ENCODE peak calls at places on chromosomes 6 and 20, in eight cellular contexts. One of them, this sample, is unnamed.

GRCh38 chr6:68635706-68636513 is 828 bp downstream of the ADGRB3 start:
- DNase-seq in HL-60: no peak
- DNase-seq in breast epithelium: no peak
- DNase-seq in ovary: no peak
- DNase-seq in fibroblast of lung: no peak
- DNase-seq in CD8-positive, alpha-beta T cell: no peak
- DNase-seq in lung: no peak
- DNase-seq in heart right ventricle: no peak
- DNase-seq in this sample: no peak

GRCh38 chr20:2761885-2762284 is 38.5 kb downstream of the CPXM1 start:
- DNase-seq in HL-60: no peak
- DNase-seq in breast epithelium: no peak
- DNase-seq in ovary: no peak
- DNase-seq in fibroblast of lung: no peak
- DNase-seq in CD8-positive, alpha-beta T cell: no peak
- DNase-seq in lung: no peak
- DNase-seq in heart right ventricle: no peak
- DNase-seq in this sample: no peak

GRCh38 chr20:25313608-25314007 is 65.7 kb downstream of the PYGB start:
- DNase-seq in HL-60: no peak
- DNase-seq in breast epithelium: no peak
- DNase-seq in ovary: no peak
- DNase-seq in fibroblast of lung: no peak
- DNase-seq in CD8-positive, alpha-beta T cell: no peak
- DNase-seq in lung: no peak
- DNase-seq in heart right ventricle: no peak
- DNase-seq in this sample: no peak

GRCh38 chr6:46730918-46731461 is 4.2 kb downstream of the PLA2G7 start:
- DNase-seq in HL-60: no peak
- DNase-seq in breast epithelium: no peak
- DNase-seq in ovary: no peak
- DNase-seq in fibroblast of lung: no peak
- DNase-seq in CD8-positive, alpha-beta T cell: no peak
- DNase-seq in lung: no peak
- DNase-seq in heart right ventricle: no peak
- DNase-seq in this sample: no peak

GRCh38 chr6:109336221-109336955 is 45.9 kb downstream of the CD164 start:
- DNase-seq in HL-60: no peak
- DNase-seq in breast epithelium: peak
- DNase-seq in ovary: no peak
- DNase-seq in fibroblast of lung: peak
- DNase-seq in CD8-positive, alpha-beta T cell: no peak
- DNase-seq in lung: peak
- DNase-seq in heart right ventricle: peak
- DNase-seq in this sample: peak

GRCh38 chr6:31970604-31971271 is 1.2 kb downstream of the DXO start:
- DNase-seq in HL-60: no peak
- DNase-seq in breast epithelium: no peak
- DNase-seq in ovary: no peak
- DNase-seq in fibroblast of lung: no peak
- DNase-seq in CD8-positive, alpha-beta T cell: no peak
- DNase-seq in lung: no peak
- DNase-seq in heart right ventricle: no peak
- DNase-seq in this sample: peak

GRCh38 chr20:45101333-45101850 is 465 bp upstream of the KCNS1 start:
- DNase-seq in HL-60: no peak
- DNase-seq in breast epithelium: peak
- DNase-seq in ovary: no peak
- DNase-seq in fibroblast of lung: no peak
- DNase-seq in CD8-positive, alpha-beta T cell: no peak
- DNase-seq in lung: no peak
- DNase-seq in heart right ventricle: no peak
- DNase-seq in this sample: no peak

GRCh38 chr6:25175216-25175615 is 104.0 kb upstream of the CARMIL1 start:
- DNase-seq in HL-60: no peak
- DNase-seq in breast epithelium: no peak
- DNase-seq in ovary: no peak
- DNase-seq in fibroblast of lung: peak
- DNase-seq in CD8-positive, alpha-beta T cell: no peak
- DNase-seq in lung: no peak
- DNase-seq in heart right ventricle: no peak
- DNase-seq in this sample: no peak

GRCh38 chr6:104540743-104541142 is 319.0 kb downstream of the HACE1 start:
- DNase-seq in HL-60: no peak
- DNase-seq in breast epithelium: no peak
- DNase-seq in ovary: no peak
- DNase-seq in fibroblast of lung: peak
- DNase-seq in CD8-positive, alpha-beta T cell: no peak
- DNase-seq in lung: no peak
- DNase-seq in heart right ventricle: no peak
- DNase-seq in this sample: no peak

GRCh38 chr6:81531869-81532561 is 220.5 kb downstream of the TENT5A start:
- DNase-seq in HL-60: no peak
- DNase-seq in breast epithelium: no peak
- DNase-seq in ovary: no peak
- DNase-seq in fibroblast of lung: peak
- DNase-seq in CD8-positive, alpha-beta T cell: no peak
- DNase-seq in lung: no peak
- DNase-seq in heart right ventricle: no peak
- DNase-seq in this sample: no peak

GRCh38 chr6:84685983-84686584 is 78.3 kb downstream of the TBX18 start:
- DNase-seq in HL-60: no peak
- DNase-seq in breast epithelium: no peak
- DNase-seq in ovary: no peak
- DNase-seq in fibroblast of lung: no peak
- DNase-seq in CD8-positive, alpha-beta T cell: no peak
- DNase-seq in lung: no peak
- DNase-seq in heart right ventricle: no peak
- DNase-seq in this sample: no peak

GRCh38 chr6:44576132-44576601 is 188.7 kb downstream of the CDC5L start:
- DNase-seq in HL-60: no peak
- DNase-seq in breast epithelium: no peak
- DNase-seq in ovary: no peak
- DNase-seq in fibroblast of lung: peak
- DNase-seq in CD8-positive, alpha-beta T cell: no peak
- DNase-seq in lung: no peak
- DNase-seq in heart right ventricle: no peak
- DNase-seq in this sample: peak

GRCh38 chr20:51460569-51461265 is 81.8 kb downstream of the NFATC2 start:
- DNase-seq in HL-60: peak
- DNase-seq in breast epithelium: no peak
- DNase-seq in ovary: no peak
- DNase-seq in fibroblast of lung: no peak
- DNase-seq in CD8-positive, alpha-beta T cell: no peak
- DNase-seq in lung: no peak
- DNase-seq in heart right ventricle: no peak
- DNase-seq in this sample: no peak

GRCh38 chr20:15604406-15604805 is 968.8 kb downstream of the KIF16B start:
- DNase-seq in HL-60: no peak
- DNase-seq in breast epithelium: no peak
- DNase-seq in ovary: no peak
- DNase-seq in fibroblast of lung: no peak
- DNase-seq in CD8-positive, alpha-beta T cell: no peak
- DNase-seq in lung: no peak
- DNase-seq in heart right ventricle: no peak
- DNase-seq in this sample: no peak

GRCh38 chr20:17511401-17511800 is 19.8 kb downstream of the BFSP1 start:
- DNase-seq in HL-60: no peak
- DNase-seq in breast epithelium: no peak
- DNase-seq in ovary: no peak
- DNase-seq in fibroblast of lung: no peak
- DNase-seq in CD8-positive, alpha-beta T cell: no peak
- DNase-seq in lung: no peak
- DNase-seq in heart right ventricle: no peak
- DNase-seq in this sample: no peak

GRCh38 chr6:154672086-154672485 is 61.1 kb upstream of the SCAF8 start:
- DNase-seq in HL-60: no peak
- DNase-seq in breast epithelium: no peak
- DNase-seq in ovary: no peak
- DNase-seq in fibroblast of lung: no peak
- DNase-seq in CD8-positive, alpha-beta T cell: no peak
- DNase-seq in lung: no peak
- DNase-seq in heart right ventricle: no peak
- DNase-seq in this sample: no peak

GRCh38 chr6:162706236-162706635 is 21.3 kb downstream of the PRKN start:
- DNase-seq in HL-60: no peak
- DNase-seq in breast epithelium: peak
- DNase-seq in ovary: peak
- DNase-seq in fibroblast of lung: peak
- DNase-seq in CD8-positive, alpha-beta T cell: no peak
- DNase-seq in lung: no peak
- DNase-seq in heart right ventricle: peak
- DNase-seq in this sample: peak

GRCh38 chr6:28220164-28221133 is 4.6 kb upstream of the ZSCAN9 start:
- DNase-seq in HL-60: no peak
- DNase-seq in breast epithelium: no peak
- DNase-seq in ovary: no peak
- DNase-seq in fibroblast of lung: peak
- DNase-seq in CD8-positive, alpha-beta T cell: no peak
- DNase-seq in lung: no peak
- DNase-seq in heart right ventricle: no peak
- DNase-seq in this sample: no peak

GRCh38 chr6:28218312-28219248 is 6.5 kb upstream of the ZSCAN9 start:
- DNase-seq in HL-60: peak
- DNase-seq in breast epithelium: no peak
- DNase-seq in ovary: peak
- DNase-seq in fibroblast of lung: peak
- DNase-seq in CD8-positive, alpha-beta T cell: peak
- DNase-seq in lung: peak
- DNase-seq in heart right ventricle: peak
- DNase-seq in this sample: peak

GRCh38 chr6:28215425-28215824 is 9.7 kb upstream of the ZSCAN9 start:
- DNase-seq in HL-60: no peak
- DNase-seq in breast epithelium: no peak
- DNase-seq in ovary: no peak
- DNase-seq in fibroblast of lung: no peak
- DNase-seq in CD8-positive, alpha-beta T cell: no peak
- DNase-seq in lung: no peak
- DNase-seq in heart right ventricle: no peak
- DNase-seq in this sample: no peak

GRCh38 chr6:28213213-28213523 is 11.9 kb upstream of the ZSCAN9 start:
- DNase-seq in HL-60: no peak
- DNase-seq in breast epithelium: no peak
- DNase-seq in ovary: no peak
- DNase-seq in fibroblast of lung: no peak
- DNase-seq in CD8-positive, alpha-beta T cell: no peak
- DNase-seq in lung: no peak
- DNase-seq in heart right ventricle: no peak
- DNase-seq in this sample: no peak

DNA sequence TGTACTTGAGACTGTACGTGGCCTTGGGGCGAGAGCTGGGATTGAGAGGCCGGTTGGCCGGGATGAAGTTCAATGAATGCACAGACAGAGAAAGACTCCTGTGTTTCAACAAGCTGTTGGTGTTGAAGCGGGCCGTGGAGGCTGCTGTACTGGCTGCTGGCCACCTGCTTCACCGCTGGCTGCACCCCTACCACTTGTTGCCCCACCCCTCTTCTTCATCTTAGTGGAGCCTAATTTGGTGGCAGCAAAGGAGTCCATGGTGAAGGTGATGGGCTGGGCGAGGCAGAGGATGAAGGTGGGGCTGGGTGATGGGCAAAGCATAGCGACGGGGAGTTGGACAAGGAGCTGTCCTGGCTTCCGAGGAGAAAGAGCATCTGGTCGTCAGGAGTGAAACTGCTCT is 7.2 kb upstream of the ZSCAN9 start:
- DNase-seq in HL-60: no peak
- DNase-seq in breast epithelium: no peak
- DNase-seq in ovary: no peak
- DNase-seq in fibroblast of lung: no peak
- DNase-seq in CD8-positive, alpha-beta T cell: no peak
- DNase-seq in lung: no peak
- DNase-seq in heart right ventricle: no peak
- DNase-seq in this sample: no peak
- H3K4me3 ChIP-seq in HL-60: no peak
- H3K4me3 ChIP-seq in breast epithelium: no peak
- H3K4me3 ChIP-seq in ovary: no peak
- H3K4me3 ChIP-seq in fibroblast of lung: peak
- H3K4me3 ChIP-seq in CD8-positive, alpha-beta T cell: no peak
- H3K4me3 ChIP-seq in lung: no peak
- H3K4me3 ChIP-seq in heart right ventricle: peak
- H3K4me3 ChIP-seq in this sample: no peak

GRCh38 chr20:62025832-62026563 is 39.7 kb downstream of the TAF4 start:
- DNase-seq in HL-60: no peak
- DNase-seq in breast epithelium: no peak
- DNase-seq in ovary: peak
- DNase-seq in fibroblast of lung: peak
- DNase-seq in CD8-positive, alpha-beta T cell: peak
- DNase-seq in lung: no peak
- DNase-seq in heart right ventricle: peak
- DNase-seq in this sample: peak
- H3K27ac ChIP-seq in HL-60: peak
- H3K27ac ChIP-seq in breast epithelium: no peak
- H3K27ac ChIP-seq in ovary: no peak
- H3K27ac ChIP-seq in fibroblast of lung: no peak
- H3K27ac ChIP-seq in CD8-positive, alpha-beta T cell: no peak
- H3K27ac ChIP-seq in lung: no peak
- H3K27ac ChIP-seq in heart right ventricle: no peak
- H3K27ac ChIP-seq in this sample: peak

DNA sequence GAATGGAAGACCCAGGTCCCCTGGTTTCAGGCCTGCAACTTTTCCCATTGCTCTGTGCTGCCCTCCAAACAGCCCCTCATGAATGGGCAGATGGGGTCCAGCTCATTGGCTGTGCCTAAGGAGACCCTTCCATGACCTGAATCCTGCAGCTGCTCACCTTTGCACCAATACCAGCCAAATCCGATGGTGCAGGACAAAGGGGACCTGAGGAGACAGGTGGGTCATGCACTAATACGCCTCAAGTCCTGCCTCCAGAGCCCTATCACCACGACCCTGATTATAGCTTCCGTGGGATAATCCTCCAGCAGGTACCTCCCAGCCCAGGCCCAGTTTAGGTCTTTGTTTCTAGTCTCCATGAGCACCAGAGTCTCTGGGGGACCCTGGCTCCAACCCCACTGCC is 16.8 kb downstream of the TREM1 start:
- DNase-seq in HL-60: no peak
- DNase-seq in breast epithelium: no peak
- DNase-seq in ovary: no peak
- DNase-seq in fibroblast of lung: no peak
- DNase-seq in CD8-positive, alpha-beta T cell: no peak
- DNase-seq in lung: no peak
- DNase-seq in heart right ventricle: no peak
- DNase-seq in this sample: no peak
- H3K4me3 ChIP-seq in HL-60: no peak
- H3K4me3 ChIP-seq in breast epithelium: no peak
- H3K4me3 ChIP-seq in ovary: no peak
- H3K4me3 ChIP-seq in fibroblast of lung: no peak
- H3K4me3 ChIP-seq in CD8-positive, alpha-beta T cell: no peak
- H3K4me3 ChIP-seq in lung: no peak
- H3K4me3 ChIP-seq in heart right ventricle: no peak
- H3K4me3 ChIP-seq in this sample: no peak

DNA sequence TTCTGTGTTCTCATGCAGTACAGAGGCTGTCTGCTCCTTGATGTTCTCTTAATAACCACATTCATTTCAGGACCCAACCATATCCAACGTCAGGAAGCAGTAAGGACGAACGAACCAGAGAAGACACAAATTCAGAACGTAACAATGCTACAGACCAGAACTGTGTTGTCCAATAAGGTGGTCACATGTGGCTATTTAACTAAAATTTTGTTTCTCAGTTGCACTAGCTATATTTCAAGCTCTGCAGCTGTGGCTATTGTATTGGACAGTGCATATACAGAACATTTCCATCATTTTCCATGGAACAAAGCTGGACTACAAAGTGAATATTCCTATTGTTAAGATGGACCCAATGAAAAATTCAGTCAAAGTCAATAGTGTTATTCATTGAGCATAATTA is 27.0 kb downstream of the MAP7 start:
- DNase-seq in HL-60: no peak
- DNase-seq in breast epithelium: no peak
- DNase-seq in ovary: no peak
- DNase-seq in fibroblast of lung: no peak
- DNase-seq in CD8-positive, alpha-beta T cell: no peak
- DNase-seq in lung: no peak
- DNase-seq in heart right ventricle: no peak
- DNase-seq in this sample: no peak
- H3K27ac ChIP-seq in HL-60: no peak
- H3K27ac ChIP-seq in breast epithelium: no peak
- H3K27ac ChIP-seq in ovary: no peak
- H3K27ac ChIP-seq in fibroblast of lung: no peak
- H3K27ac ChIP-seq in CD8-positive, alpha-beta T cell: no peak
- H3K27ac ChIP-seq in lung: no peak
- H3K27ac ChIP-seq in heart right ventricle: no peak
- H3K27ac ChIP-seq in this sample: no peak

This sample was measured in adrenal gland.